ENCODE peak calls at places on chromosomes 6 and 20, in seven cellular contexts. Z is heart right ventricle, C is ovary, R is non-pigmented ciliary epithelial cell, M is neural crest cell, O is AG08395, B is Daoy. U is an unnamed sample.
A peak's percentile ranks its signal among the peaks of the same experiment; 100 is the strongest.

GRCh38 chr20:39829255-39829654 is 859.8 kb downstream of the MAFB start:
- DNase-seq in Z (peak; percentile 11), C (no peak), R (no peak), M (no peak), O (peak; percentile 18), B (peak; percentile 28), U (no peak)

GRCh38 chr20:64112691-64113443 is 5.5 kb upstream of the NPBWR2 start:
- DNase-seq in Z (no peak), C (no peak), R (no peak), M (no peak), O (no peak), B (no peak), U (peak; percentile 15)

GRCh38 chr20:38221041-38221589 is 39.4 kb downstream of the KIAA1755 start:
- DNase-seq in Z (peak; percentile 58), C (peak; percentile 43), R (no peak), M (peak; percentile 96), O (peak; percentile 78), B (peak; percentile 77), U (peak; percentile 75)

GRCh38 chr20:58028123-58028522 is 200.3 kb downstream of the ANKRD60 start:
- DNase-seq in Z (no peak), C (no peak), R (no peak), M (no peak), O (no peak), B (no peak), U (no peak)

GRCh38 chr20:49560646-49561045 is 7.3 kb downstream of the PTGIS start:
- DNase-seq in Z (no peak), C (no peak), R (no peak), M (no peak), O (no peak), B (no peak), U (no peak)

GRCh38 chr6:45584127-45584526 is 206.4 kb upstream of the SUPT3H start:
- DNase-seq in Z (no peak), C (no peak), R (no peak), M (no peak), O (no peak), B (no peak), U (no peak)

GRCh38 chr6:24990227-24990843 is 54.6 kb upstream of the RIPOR2 start:
- DNase-seq in Z (no peak), C (no peak), R (no peak), M (no peak), O (no peak), B (peak; percentile 39), U (no peak)

GRCh38 chr6:18155864-18156396 is 708 bp downstream of the KDM1B start:
- DNase-seq in Z (peak; percentile 51), C (peak; percentile 28), R (no peak), M (peak; percentile 18), O (peak; percentile 30), B (peak; percentile 64), U (peak; percentile 84)

GRCh38 chr20:64163776-64164122 is 503 bp upstream of the MYT1 start:
- DNase-seq in Z (no peak), C (no peak), R (no peak), M (no peak), O (no peak), B (no peak), U (no peak)

GRCh38 chr20:61535536-61535935 is 283.5 kb downstream of the CDH4 start:
- DNase-seq in Z (no peak), C (no peak), R (no peak), M (no peak), O (no peak), B (no peak), U (no peak)

GRCh38 chr6:9623985-9624384 is 790.9 kb downstream of the TFAP2A start:
- DNase-seq in Z (no peak), C (no peak), R (no peak), M (no peak), O (no peak), B (peak; percentile 62), U (no peak)

GRCh38 chr20:4973330-4974097 is 27.8 kb downstream of the SLC23A2 start:
- DNase-seq in Z (peak; percentile 8), C (peak; percentile 89), R (no peak), M (no peak), O (peak; percentile 70), B (peak; percentile 77), U (peak; percentile 69)